ENCODE peak calls at places on chromosomes 2 and 18, in nine cellular contexts. D is IMR-90, H is HCT116, K is pancreas, Y is neuronal stem cell, A is heart right ventricle, O is OCI-LY7, T is breast epithelium, S is endodermal cell. Q is an unnamed sample.

GRCh38 chr18:59272971-59273935 is at the start of gene RAX:
- DNase-seq in D (no peak), O (no peak), K (no peak), H (no peak), A (no peak), Y (peak; percentile 91), S (peak; percentile 96), T (no peak), Q (no peak)

GRCh38 chr2:39631715-39632114 is 34.0 kb upstream of the TMEM178A start:
- DNase-seq in Y (no peak), K (no peak), A (peak; percentile 5), O (no peak), H (no peak), T (no peak), S (no peak), D (peak; percentile 98), Q (peak; percentile 36)

GRCh38 chr2:157415632-157416101 is 28.2 kb downstream of the CYTIP start:
- DNase-seq in S (no peak), A (no peak), O (no peak), D (no peak), T (no peak), K (no peak), Y (no peak), H (no peak), Q (peak; percentile 47)

GRCh38 chr2:217553202-217553601 is 449.6 kb downstream of the TNS1 start:
- DNase-seq in O (no peak), H (no peak), K (no peak), D (no peak), Y (no peak), S (peak; percentile 52), A (no peak), T (no peak), Q (no peak)

GRCh38 chr2:121489284-121489683 is 41.4 kb upstream of the RNU4ATAC start:
- DNase-seq in Y (no peak), A (no peak), T (no peak), S (no peak), H (no peak), D (peak; percentile 68), O (no peak), K (peak; percentile 57), Q (no peak)

GRCh38 chr2:11679016-11679415 is 9.0 kb upstream of the NTSR2 start:
- DNase-seq in S (no peak), H (no peak), D (no peak), A (no peak), O (no peak), T (no peak), Y (no peak), K (no peak), Q (no peak)

GRCh38 chr2:10183146-10183675 is 60.7 kb downstream of the RRM2 start:
- DNase-seq in Y (no peak), T (no peak), K (no peak), S (peak; percentile 32), O (no peak), A (no peak), H (no peak), D (no peak), Q (no peak)

GRCh38 chr2:24984912-24985311 is 13.2 kb upstream of the DNAJC27 start:
- DNase-seq in K (no peak), D (peak; percentile 27), O (no peak), Y (peak; percentile 26), S (peak; percentile 42), A (peak; percentile 81), T (no peak), H (no peak), Q (peak; percentile 56)

GRCh38 chr2:30690126-30690561 is 117.1 kb downstream of the CAPN13 start:
- DNase-seq in T (peak; percentile 92), H (no peak), K (no peak), A (no peak), O (no peak), D (no peak), S (no peak), Y (no peak), Q (no peak)

GRCh38 chr2:62216113-62216512 is 20.2 kb downstream of the B3GNT2 start:
- DNase-seq in K (no peak), H (no peak), S (peak; percentile 18), T (no peak), A (no peak), Y (no peak), D (no peak), O (no peak), Q (no peak)

GRCh38 chr2:62216616-62217015 is 20.7 kb downstream of the B3GNT2 start:
- DNase-seq in K (peak; percentile 24), T (no peak), S (peak; percentile 17), A (peak; percentile 48), O (no peak), Y (no peak), H (no peak), D (peak; percentile 92), Q (peak; percentile 61)

GRCh38 chr2:62217980-62218379 is 22.1 kb downstream of the B3GNT2 start:
- DNase-seq in O (no peak), K (no peak), T (no peak), H (no peak), D (peak; percentile 76), A (no peak), Y (no peak), S (no peak), Q (no peak)

GRCh38 chr2:62215306-62216064 is 19.6 kb downstream of the B3GNT2 start:
- DNase-seq in K (no peak), A (no peak), O (no peak), Y (no peak), S (peak; percentile 50), H (no peak), D (peak; percentile 46), T (no peak), Q (no peak)

DNA sequence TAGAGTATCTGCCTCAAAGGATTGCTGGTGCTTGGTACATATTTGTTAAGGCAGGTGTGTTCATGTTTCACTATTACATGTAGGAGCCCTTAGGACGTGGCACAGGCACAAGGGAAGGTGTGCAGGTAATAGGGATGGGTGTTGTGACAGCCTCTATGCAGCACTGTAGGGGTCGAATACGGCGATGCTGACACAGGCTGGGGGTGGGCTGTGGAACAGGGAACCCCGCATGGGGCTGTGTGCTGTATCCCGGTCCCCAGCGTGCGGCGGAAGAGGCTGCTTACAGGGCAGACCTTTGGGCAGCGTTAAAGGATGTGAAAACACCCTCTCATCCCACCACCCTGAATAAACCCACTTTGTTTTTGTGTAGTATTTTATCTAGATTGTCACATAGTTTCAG is 21.5 kb downstream of the B3GNT2 start:
- DNase-seq in D (no peak), S (peak; percentile 22), H (no peak), T (no peak), K (no peak), Y (no peak), A (no peak), O (no peak), Q (no peak)
- H3K4me1 ChIP-seq in D (peaks cover 25% of the 10 kb centered on the region), S (peaks cover 19% of the 10 kb centered on the region), H (no peaks in the 10 kb centered on the region), T (peaks cover 9% of the 10 kb centered on the region), K (peaks cover 44% of the 10 kb centered on the region), Y (peaks cover 2% of the 10 kb centered on the region), A (peaks cover 44% of the 10 kb centered on the region), O (peaks cover 3% of the 10 kb centered on the region), Q (peaks cover 25% of the 10 kb centered on the region)

GRCh38 chr18:35242426-35242825 is 1.6 kb downstream of the ZNF397 start:
- DNase-seq in O (no peak), Y (no peak), K (no peak), A (no peak), T (no peak), D (no peak), S (no peak), H (no peak), Q (no peak)
- H3K9me3 ChIP-seq in O (peaks cover 18% of the 10 kb centered on the region), Y (peaks cover 55% of the 10 kb centered on the region), K (no peaks in the 10 kb centered on the region), A (no peaks in the 10 kb centered on the region), T (no peaks in the 10 kb centered on the region), D (peaks cover 27% of the 10 kb centered on the region), S (peaks cover 54% of the 10 kb centered on the region), H (no peaks in the 10 kb centered on the region), Q (no peaks in the 10 kb centered on the region)

DNA sequence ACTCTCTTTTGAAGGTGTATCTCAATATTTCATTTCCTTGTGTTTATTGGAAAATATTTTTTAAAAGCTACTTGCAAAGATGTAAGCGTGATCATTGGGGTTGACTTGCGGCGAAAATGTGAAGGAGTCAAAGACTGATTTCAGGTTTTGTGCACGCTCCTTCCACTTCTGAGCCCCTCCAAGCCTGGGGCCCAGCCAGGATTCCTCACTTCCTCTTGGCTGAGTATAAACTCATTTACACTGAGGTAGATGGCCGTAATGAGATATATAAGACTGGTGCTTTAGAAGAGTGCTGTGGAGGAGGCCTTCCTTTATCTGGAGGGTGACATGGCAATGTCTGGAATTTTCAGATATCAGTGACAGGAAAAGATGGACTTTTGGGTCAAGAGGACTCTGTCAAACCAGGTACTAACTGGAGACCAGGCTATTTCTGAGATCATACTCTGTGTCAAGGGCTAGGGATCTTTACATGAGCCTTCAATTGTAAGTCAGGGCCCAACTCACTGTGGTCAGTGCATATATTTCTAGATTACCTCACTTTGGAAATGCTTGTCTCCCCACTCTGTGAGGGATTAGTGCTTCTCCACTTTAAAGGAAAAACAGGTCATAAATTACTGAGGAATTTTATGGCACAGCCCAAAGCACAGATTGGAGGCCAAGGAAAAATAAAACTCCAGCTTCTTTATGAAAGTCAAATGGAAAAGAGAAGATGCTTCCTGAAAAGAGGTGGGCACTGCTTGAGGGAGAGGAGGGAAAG is 22.7 kb downstream of the PRKCE start:
- DNase-seq in D (peak; percentile 42), O (no peak), H (no peak), T (no peak), A (no peak), Y (no peak), S (no peak), K (no peak), Q (no peak)
- H3K27ac ChIP-seq in D (no peak overlapping the region), O (no peak overlapping the region), H (peak overlapping the region; percentile 75), T (peak overlapping the region; percentile 88), A (no peak overlapping the region), Y (no peak overlapping the region), S (no peak overlapping the region), K (peak overlapping the region; percentile 54), Q (no peak overlapping the region)

GRCh38 chr2:197427204-197427603 is 7.6 kb downstream of the SF3B1 start:
- DNase-seq in D (no peak), K (no peak), S (no peak), T (no peak), H (no peak), A (no peak), O (no peak), Y (no peak), Q (no peak)
- H3K4me1 ChIP-seq in D (peaks cover 5% of the 10 kb centered on the region), K (peaks cover 17% of the 10 kb centered on the region), S (peaks cover 8% of the 10 kb centered on the region), T (peaks cover 21% of the 10 kb centered on the region), H (peaks cover 2% of the 10 kb centered on the region), A (peaks cover 65% of the 10 kb centered on the region), O (peaks cover 40% of the 10 kb centered on the region), Y (no peaks in the 10 kb centered on the region), Q (peaks cover 16% of the 10 kb centered on the region)

GRCh38 chr2:52258038-52258437 is 1226.1 kb upstream of the NRXN1 start:
- DNase-seq in D (no peak), S (no peak), T (no peak), K (no peak), A (no peak), O (no peak), Y (no peak), H (no peak), Q (no peak)
- H3K9me3 ChIP-seq in D (no peaks in the 10 kb centered on the region), S (no peaks in the 10 kb centered on the region), T (no peaks in the 10 kb centered on the region), K (no peaks in the 10 kb centered on the region), A (no peaks in the 10 kb centered on the region), O (no peaks in the 10 kb centered on the region), Y (no peaks in the 10 kb centered on the region), H (no peaks in the 10 kb centered on the region), Q (no peaks in the 10 kb centered on the region)

Q was measured in right cardiac atrium.